ENCODE peak calls at places on chromosomes 3 and 15, in nine cellular contexts. One of them, this sample, is unnamed.
A peak's percentile ranks its signal among the peaks of the same experiment; 100 is the strongest.

GRCh38 chr3:4996771-4997291 is 17.6 kb downstream of the BHLHE40 start:
- DNase-seq in CD8-positive, alpha-beta T cell: no peak
- DNase-seq in astrocyte of the spinal cord: no peak
- DNase-seq in neural progenitor cell: no peak
- DNase-seq in HL-60: no peak
- DNase-seq in fibroblast of villous mesenchyme: no peak
- DNase-seq in PC-9: no peak
- DNase-seq in PC-3: no peak
- DNase-seq in lower leg skin: no peak
- DNase-seq in this sample: no peak

GRCh38 chr3:182964179-182964578 is 16.2 kb downstream of the DCUN1D1 start:
- DNase-seq in CD8-positive, alpha-beta T cell: no peak
- DNase-seq in astrocyte of the spinal cord: no peak
- DNase-seq in neural progenitor cell: no peak
- DNase-seq in HL-60: no peak
- DNase-seq in fibroblast of villous mesenchyme: no peak
- DNase-seq in PC-9: no peak
- DNase-seq in PC-3: no peak
- DNase-seq in lower leg skin: no peak
- DNase-seq in this sample: no peak

GRCh38 chr15:77975332-77976119 is 102.0 kb downstream of the TBC1D2B start:
- DNase-seq in CD8-positive, alpha-beta T cell: no peak
- DNase-seq in astrocyte of the spinal cord: no peak
- DNase-seq in neural progenitor cell: no peak
- DNase-seq in HL-60: no peak
- DNase-seq in fibroblast of villous mesenchyme: peak; percentile 82
- DNase-seq in PC-9: no peak
- DNase-seq in PC-3: no peak
- DNase-seq in lower leg skin: peak; percentile 85
- DNase-seq in this sample: no peak

GRCh38 chr3:17175187-17175839 is 290.6 kb downstream of the PLCL2 start:
- DNase-seq in CD8-positive, alpha-beta T cell: no peak
- DNase-seq in astrocyte of the spinal cord: peak; percentile 84
- DNase-seq in neural progenitor cell: no peak
- DNase-seq in HL-60: no peak
- DNase-seq in fibroblast of villous mesenchyme: peak; percentile 91
- DNase-seq in PC-9: no peak
- DNase-seq in PC-3: peak; percentile 68
- DNase-seq in lower leg skin: no peak
- DNase-seq in this sample: no peak

GRCh38 chr3:175728566-175728965 is 869.4 kb downstream of the NAALADL2 start:
- DNase-seq in CD8-positive, alpha-beta T cell: no peak
- DNase-seq in astrocyte of the spinal cord: peak; percentile 47
- DNase-seq in neural progenitor cell: no peak
- DNase-seq in HL-60: no peak
- DNase-seq in fibroblast of villous mesenchyme: peak; percentile 9
- DNase-seq in PC-9: no peak
- DNase-seq in PC-3: no peak
- DNase-seq in lower leg skin: no peak
- DNase-seq in this sample: no peak

GRCh38 chr3:32387512-32387911 is 4.1 kb upstream of the CMTM7 start:
- DNase-seq in CD8-positive, alpha-beta T cell: no peak
- DNase-seq in astrocyte of the spinal cord: no peak
- DNase-seq in neural progenitor cell: no peak
- DNase-seq in HL-60: no peak
- DNase-seq in fibroblast of villous mesenchyme: no peak
- DNase-seq in PC-9: no peak
- DNase-seq in PC-3: no peak
- DNase-seq in lower leg skin: no peak
- DNase-seq in this sample: no peak

GRCh38 chr3:73056365-73057150 is 4.9 kb upstream of the EBLN2 start:
- DNase-seq in CD8-positive, alpha-beta T cell: no peak
- DNase-seq in astrocyte of the spinal cord: peak; percentile 64
- DNase-seq in neural progenitor cell: peak; percentile 25
- DNase-seq in HL-60: no peak
- DNase-seq in fibroblast of villous mesenchyme: peak; percentile 71
- DNase-seq in PC-9: no peak
- DNase-seq in PC-3: peak; percentile 56
- DNase-seq in lower leg skin: no peak
- DNase-seq in this sample: no peak

GRCh38 chr3:69379661-69380060 is 6.2 kb downstream of the FRMD4B start:
- DNase-seq in CD8-positive, alpha-beta T cell: no peak
- DNase-seq in astrocyte of the spinal cord: no peak
- DNase-seq in neural progenitor cell: no peak
- DNase-seq in HL-60: no peak
- DNase-seq in fibroblast of villous mesenchyme: peak; percentile 15
- DNase-seq in PC-9: no peak
- DNase-seq in PC-3: no peak
- DNase-seq in lower leg skin: no peak
- DNase-seq in this sample: no peak

GRCh38 chr3:15800327-15800726 is 2.5 kb upstream of the ANKRD28 start:
- DNase-seq in CD8-positive, alpha-beta T cell: no peak
- DNase-seq in astrocyte of the spinal cord: no peak
- DNase-seq in neural progenitor cell: no peak
- DNase-seq in HL-60: no peak
- DNase-seq in fibroblast of villous mesenchyme: peak; percentile 60
- DNase-seq in PC-9: no peak
- DNase-seq in PC-3: no peak
- DNase-seq in lower leg skin: no peak
- DNase-seq in this sample: no peak

GRCh38 chr3:156448300-156448699 is 106.6 kb downstream of the SSR3 start:
- DNase-seq in CD8-positive, alpha-beta T cell: peak; percentile 5
- DNase-seq in astrocyte of the spinal cord: peak; percentile 43
- DNase-seq in neural progenitor cell: peak; percentile 57
- DNase-seq in HL-60: no peak
- DNase-seq in fibroblast of villous mesenchyme: peak; percentile 51
- DNase-seq in PC-9: peak; percentile 30
- DNase-seq in PC-3: peak; percentile 65
- DNase-seq in lower leg skin: no peak
- DNase-seq in this sample: no peak

GRCh38 chr15:79170256-79170664 is 79.7 kb upstream of the RASGRF1 start:
- DNase-seq in CD8-positive, alpha-beta T cell: no peak
- DNase-seq in astrocyte of the spinal cord: no peak
- DNase-seq in neural progenitor cell: no peak
- DNase-seq in HL-60: no peak
- DNase-seq in fibroblast of villous mesenchyme: peak; percentile 31
- DNase-seq in PC-9: peak; percentile 91
- DNase-seq in PC-3: peak; percentile 74
- DNase-seq in lower leg skin: peak; percentile 80
- DNase-seq in this sample: no peak

GRCh38 chr3:13093687-13094086 is 20.5 kb upstream of the IQSEC1 start:
- DNase-seq in CD8-positive, alpha-beta T cell: no peak
- DNase-seq in astrocyte of the spinal cord: no peak
- DNase-seq in neural progenitor cell: peak; percentile 31
- DNase-seq in HL-60: no peak
- DNase-seq in fibroblast of villous mesenchyme: no peak
- DNase-seq in PC-9: no peak
- DNase-seq in PC-3: no peak
- DNase-seq in lower leg skin: no peak
- DNase-seq in this sample: no peak

GRCh38 chr3:11948331-11948730 is 55.9 kb upstream of the SYN2 start:
- DNase-seq in CD8-positive, alpha-beta T cell: no peak
- DNase-seq in astrocyte of the spinal cord: no peak
- DNase-seq in neural progenitor cell: no peak
- DNase-seq in HL-60: no peak
- DNase-seq in fibroblast of villous mesenchyme: no peak
- DNase-seq in PC-9: no peak
- DNase-seq in PC-3: no peak
- DNase-seq in lower leg skin: peak; percentile 31
- DNase-seq in this sample: no peak

GRCh38 chr15:92617197-92618037 is 38.2 kb downstream of the FAM174B start:
- DNase-seq in CD8-positive, alpha-beta T cell: no peak
- DNase-seq in astrocyte of the spinal cord: peak; percentile 86
- DNase-seq in neural progenitor cell: peak; percentile 31
- DNase-seq in HL-60: no peak
- DNase-seq in fibroblast of villous mesenchyme: peak; percentile 96
- DNase-seq in PC-9: peak; percentile 40
- DNase-seq in PC-3: peak; percentile 77
- DNase-seq in lower leg skin: peak; percentile 85
- DNase-seq in this sample: no peak

GRCh38 chr3:99049164-99049563 is 147.7 kb upstream of the DCBLD2 start:
- DNase-seq in CD8-positive, alpha-beta T cell: no peak
- DNase-seq in astrocyte of the spinal cord: no peak
- DNase-seq in neural progenitor cell: no peak
- DNase-seq in HL-60: no peak
- DNase-seq in fibroblast of villous mesenchyme: no peak
- DNase-seq in PC-9: no peak
- DNase-seq in PC-3: no peak
- DNase-seq in lower leg skin: no peak
- DNase-seq in this sample: no peak

GRCh38 chr3:9439331-9439730 is 41.9 kb downstream of the SETD5 start:
- DNase-seq in CD8-positive, alpha-beta T cell: no peak
- DNase-seq in astrocyte of the spinal cord: no peak
- DNase-seq in neural progenitor cell: no peak
- DNase-seq in HL-60: no peak
- DNase-seq in fibroblast of villous mesenchyme: no peak
- DNase-seq in PC-9: no peak
- DNase-seq in PC-3: no peak
- DNase-seq in lower leg skin: no peak
- DNase-seq in this sample: no peak

GRCh38 chr15:74552761-74553441 is 11.9 kb downstream of the ARID3B start:
- DNase-seq in CD8-positive, alpha-beta T cell: no peak
- DNase-seq in astrocyte of the spinal cord: no peak
- DNase-seq in neural progenitor cell: no peak
- DNase-seq in HL-60: no peak
- DNase-seq in fibroblast of villous mesenchyme: no peak
- DNase-seq in PC-9: no peak
- DNase-seq in PC-3: no peak
- DNase-seq in lower leg skin: no peak
- DNase-seq in this sample: no peak

GRCh38 chr3:123244128-123244527 is 42.4 kb downstream of the SEC22A start:
- DNase-seq in CD8-positive, alpha-beta T cell: peak; percentile 5
- DNase-seq in astrocyte of the spinal cord: no peak
- DNase-seq in neural progenitor cell: no peak
- DNase-seq in HL-60: no peak
- DNase-seq in fibroblast of villous mesenchyme: no peak
- DNase-seq in PC-9: no peak
- DNase-seq in PC-3: no peak
- DNase-seq in lower leg skin: no peak
- DNase-seq in this sample: no peak

GRCh38 chr3:66385066-66385465 is 115.8 kb downstream of the LRIG1 start:
- DNase-seq in CD8-positive, alpha-beta T cell: no peak
- DNase-seq in astrocyte of the spinal cord: no peak
- DNase-seq in neural progenitor cell: no peak
- DNase-seq in HL-60: no peak
- DNase-seq in fibroblast of villous mesenchyme: no peak
- DNase-seq in PC-9: no peak
- DNase-seq in PC-3: no peak
- DNase-seq in lower leg skin: no peak
- DNase-seq in this sample: no peak
- TF ChIP-seq CTCF in CD8-positive, alpha-beta T cell: no peak
- TF ChIP-seq CTCF in astrocyte of the spinal cord: no peak
- TF ChIP-seq CTCF in neural progenitor cell: no peak
- TF ChIP-seq CTCF in HL-60: no peak
- TF ChIP-seq CTCF in fibroblast of villous mesenchyme: no peak
- TF ChIP-seq CTCF in PC-9: no peak
- TF ChIP-seq CTCF in PC-3: no peak
- TF ChIP-seq CTCF in lower leg skin: no peak
- TF ChIP-seq CTCF in this sample: no peak

GRCh38 chr15:29734917-29735572 is 87.2 kb downstream of the TJP1 start:
- DNase-seq in CD8-positive, alpha-beta T cell: no peak
- DNase-seq in astrocyte of the spinal cord: peak; percentile 49
- DNase-seq in neural progenitor cell: no peak
- DNase-seq in HL-60: no peak
- DNase-seq in fibroblast of villous mesenchyme: peak; percentile 60
- DNase-seq in PC-9: no peak
- DNase-seq in PC-3: peak; percentile 77
- DNase-seq in lower leg skin: no peak
- DNase-seq in this sample: no peak
- TF ChIP-seq CTCF in CD8-positive, alpha-beta T cell: no peak
- TF ChIP-seq CTCF in astrocyte of the spinal cord: no peak
- TF ChIP-seq CTCF in neural progenitor cell: no peak
- TF ChIP-seq CTCF in HL-60: no peak
- TF ChIP-seq CTCF in fibroblast of villous mesenchyme: no peak
- TF ChIP-seq CTCF in PC-9: no peak
- TF ChIP-seq CTCF in PC-3: no peak
- TF ChIP-seq CTCF in lower leg skin: no peak
- TF ChIP-seq CTCF in this sample: no peak

GRCh38 chr3:174532776-174533175 is 326.4 kb upstream of the NAALADL2 start:
- DNase-seq in CD8-positive, alpha-beta T cell: no peak
- DNase-seq in astrocyte of the spinal cord: no peak
- DNase-seq in neural progenitor cell: no peak
- DNase-seq in HL-60: no peak
- DNase-seq in fibroblast of villous mesenchyme: no peak
- DNase-seq in PC-9: no peak
- DNase-seq in PC-3: no peak
- DNase-seq in lower leg skin: no peak
- DNase-seq in this sample: no peak

GRCh38 chr3:174538116-174538515 is 321.0 kb upstream of the NAALADL2 start:
- DNase-seq in CD8-positive, alpha-beta T cell: no peak
- DNase-seq in astrocyte of the spinal cord: no peak
- DNase-seq in neural progenitor cell: peak; percentile 19
- DNase-seq in HL-60: no peak
- DNase-seq in fibroblast of villous mesenchyme: no peak
- DNase-seq in PC-9: no peak
- DNase-seq in PC-3: no peak
- DNase-seq in lower leg skin: no peak
- DNase-seq in this sample: no peak

GRCh38 chr3:174533286-174533685 is 325.8 kb upstream of the NAALADL2 start:
- DNase-seq in CD8-positive, alpha-beta T cell: no peak
- DNase-seq in astrocyte of the spinal cord: peak; percentile 77
- DNase-seq in neural progenitor cell: no peak
- DNase-seq in HL-60: no peak
- DNase-seq in fibroblast of villous mesenchyme: no peak
- DNase-seq in PC-9: no peak
- DNase-seq in PC-3: peak; percentile 12
- DNase-seq in lower leg skin: no peak
- DNase-seq in this sample: no peak

GRCh38 chr3:174540081-174540480 is 319.1 kb upstream of the NAALADL2 start:
- DNase-seq in CD8-positive, alpha-beta T cell: no peak
- DNase-seq in astrocyte of the spinal cord: no peak
- DNase-seq in neural progenitor cell: peak; percentile 37
- DNase-seq in HL-60: no peak
- DNase-seq in fibroblast of villous mesenchyme: no peak
- DNase-seq in PC-9: no peak
- DNase-seq in PC-3: no peak
- DNase-seq in lower leg skin: no peak
- DNase-seq in this sample: no peak

DNA sequence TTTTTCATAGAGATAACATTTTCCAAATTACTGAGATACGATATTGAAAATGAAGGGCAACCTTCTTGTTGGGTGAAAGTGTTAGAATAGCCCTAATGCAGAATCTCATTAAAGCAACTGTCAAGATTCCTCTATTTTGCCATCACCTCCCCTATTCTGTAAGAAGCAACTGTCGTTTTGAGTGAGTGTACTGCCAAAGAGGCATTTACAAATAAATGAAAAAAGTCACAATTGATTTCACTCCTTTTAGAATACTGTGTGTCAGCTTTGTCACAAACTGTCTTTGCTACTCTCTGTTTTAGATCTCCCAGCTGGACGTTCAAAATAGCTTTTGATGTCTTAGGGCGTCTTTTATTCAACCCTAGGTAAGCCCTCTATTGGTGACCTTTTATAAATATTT is 322.8 kb upstream of the NAALADL2 start:
- DNase-seq in CD8-positive, alpha-beta T cell: no peak
- DNase-seq in astrocyte of the spinal cord: no peak
- DNase-seq in neural progenitor cell: peak; percentile 11
- DNase-seq in HL-60: no peak
- DNase-seq in fibroblast of villous mesenchyme: no peak
- DNase-seq in PC-9: no peak
- DNase-seq in PC-3: no peak
- DNase-seq in lower leg skin: no peak
- DNase-seq in this sample: no peak
- TF ChIP-seq CTCF in CD8-positive, alpha-beta T cell: no peak
- TF ChIP-seq CTCF in astrocyte of the spinal cord: no peak
- TF ChIP-seq CTCF in neural progenitor cell: peak; percentile 22
- TF ChIP-seq CTCF in HL-60: no peak
- TF ChIP-seq CTCF in fibroblast of villous mesenchyme: no peak
- TF ChIP-seq CTCF in PC-9: no peak
- TF ChIP-seq CTCF in PC-3: no peak
- TF ChIP-seq CTCF in lower leg skin: no peak
- TF ChIP-seq CTCF in this sample: no peak

GRCh38 chr15:73015493-73015892 is 36.8 kb upstream of the NEO1 start:
- DNase-seq in CD8-positive, alpha-beta T cell: no peak
- DNase-seq in astrocyte of the spinal cord: no peak
- DNase-seq in neural progenitor cell: no peak
- DNase-seq in HL-60: no peak
- DNase-seq in fibroblast of villous mesenchyme: no peak
- DNase-seq in PC-9: no peak
- DNase-seq in PC-3: no peak
- DNase-seq in lower leg skin: no peak
- DNase-seq in this sample: no peak
- TF ChIP-seq CTCF in CD8-positive, alpha-beta T cell: no peak
- TF ChIP-seq CTCF in astrocyte of the spinal cord: no peak
- TF ChIP-seq CTCF in neural progenitor cell: no peak
- TF ChIP-seq CTCF in HL-60: no peak
- TF ChIP-seq CTCF in fibroblast of villous mesenchyme: no peak
- TF ChIP-seq CTCF in PC-9: no peak
- TF ChIP-seq CTCF in PC-3: no peak
- TF ChIP-seq CTCF in lower leg skin: no peak
- TF ChIP-seq CTCF in this sample: no peak